ENCODE peak calls at places on chromosomes 7 and 10, in five cellular contexts. One of them, this sample, is unnamed.

GRCh38 chr7:92667816-92668540 is 77.8 kb upstream of the FAM133B start:
- DNase-seq in fibroblast of lung: peak
- DNase-seq in transverse colon: no peak
- DNase-seq in cardiac fibroblast: no peak
- DNase-seq in ascending aorta: no peak
- DNase-seq in this sample: no peak

GRCh38 chr10:110822708-110823291 is 48.9 kb upstream of the PDCD4 start:
- DNase-seq in fibroblast of lung: no peak
- DNase-seq in ascending aorta: no peak
- DNase-seq in cardiac fibroblast: no peak
- DNase-seq in transverse colon: no peak
- DNase-seq in this sample: no peak

GRCh38 chr7:77831953-77832352 is 33.4 kb downstream of the PHTF2 start:
- DNase-seq in fibroblast of lung: no peak
- DNase-seq in transverse colon: no peak
- DNase-seq in cardiac fibroblast: no peak
- DNase-seq in ascending aorta: no peak
- DNase-seq in this sample: no peak

GRCh38 chr10:86257683-86258082 is 108.9 kb downstream of the GRID1 start:
- DNase-seq in cardiac fibroblast: no peak
- DNase-seq in fibroblast of lung: no peak
- DNase-seq in transverse colon: no peak
- DNase-seq in ascending aorta: no peak
- DNase-seq in this sample: no peak

GRCh38 chr10:62735464-62736188 is 68.9 kb upstream of the ADO start:
- DNase-seq in ascending aorta: no peak
- DNase-seq in fibroblast of lung: peak
- DNase-seq in cardiac fibroblast: peak
- DNase-seq in transverse colon: no peak
- DNase-seq in this sample: peak

GRCh38 chr10:50908366-50908765 is 22.9 kb upstream of the A1CF start:
- DNase-seq in ascending aorta: no peak
- DNase-seq in transverse colon: no peak
- DNase-seq in fibroblast of lung: no peak
- DNase-seq in cardiac fibroblast: no peak
- DNase-seq in this sample: no peak

GRCh38 chr10:27512548-27512947 is 8.4 kb downstream of the RAB18 start:
- DNase-seq in ascending aorta: no peak
- DNase-seq in cardiac fibroblast: no peak
- DNase-seq in fibroblast of lung: peak
- DNase-seq in transverse colon: no peak
- DNase-seq in this sample: no peak

GRCh38 chr10:121927841-121928527 is at the start of gene ATE1:
- DNase-seq in fibroblast of lung: peak
- DNase-seq in ascending aorta: peak
- DNase-seq in transverse colon: peak
- DNase-seq in cardiac fibroblast: peak
- DNase-seq in this sample: peak

GRCh38 chr7:30032310-30033125 is 4.3 kb downstream of the PLEKHA8 start:
- DNase-seq in fibroblast of lung: peak
- DNase-seq in cardiac fibroblast: peak
- DNase-seq in ascending aorta: no peak
- DNase-seq in transverse colon: no peak
- DNase-seq in this sample: no peak

GRCh38 chr7:435518-436366 is 83.9 kb downstream of the PDGFA start:
- DNase-seq in transverse colon: peak
- DNase-seq in cardiac fibroblast: no peak
- DNase-seq in fibroblast of lung: peak
- DNase-seq in ascending aorta: no peak
- DNase-seq in this sample: no peak

GRCh38 chr10:13340068-13340467 is 8.0 kb downstream of the SEPHS1 start:
- DNase-seq in transverse colon: no peak
- DNase-seq in fibroblast of lung: no peak
- DNase-seq in cardiac fibroblast: no peak
- DNase-seq in ascending aorta: no peak
- DNase-seq in this sample: no peak

GRCh38 chr7:44735403-44736165 is 13.1 kb upstream of the ZMIZ2 start:
- DNase-seq in fibroblast of lung: peak
- DNase-seq in ascending aorta: no peak
- DNase-seq in transverse colon: no peak
- DNase-seq in cardiac fibroblast: peak
- DNase-seq in this sample: peak

GRCh38 chr10:33335800-33336605 is 1.5 kb upstream of the NRP1 start:
- DNase-seq in fibroblast of lung: peak
- DNase-seq in transverse colon: peak
- DNase-seq in ascending aorta: no peak
- DNase-seq in cardiac fibroblast: peak
- DNase-seq in this sample: peak

GRCh38 chr10:119677126-119677525 is 25.9 kb downstream of the BAG3 start:
- DNase-seq in ascending aorta: no peak
- DNase-seq in transverse colon: no peak
- DNase-seq in fibroblast of lung: no peak
- DNase-seq in cardiac fibroblast: no peak
- DNase-seq in this sample: no peak

GRCh38 chr7:134457166-134457565 is 1.7 kb downstream of the AKR1B1 start:
- DNase-seq in transverse colon: no peak
- DNase-seq in cardiac fibroblast: no peak
- DNase-seq in ascending aorta: no peak
- DNase-seq in fibroblast of lung: no peak
- DNase-seq in this sample: no peak

GRCh38 chr10:68560916-68561691 is 967 bp downstream of the TET1 start:
- DNase-seq in transverse colon: peak
- DNase-seq in fibroblast of lung: peak
- DNase-seq in ascending aorta: no peak
- DNase-seq in cardiac fibroblast: peak
- DNase-seq in this sample: peak

DNA sequence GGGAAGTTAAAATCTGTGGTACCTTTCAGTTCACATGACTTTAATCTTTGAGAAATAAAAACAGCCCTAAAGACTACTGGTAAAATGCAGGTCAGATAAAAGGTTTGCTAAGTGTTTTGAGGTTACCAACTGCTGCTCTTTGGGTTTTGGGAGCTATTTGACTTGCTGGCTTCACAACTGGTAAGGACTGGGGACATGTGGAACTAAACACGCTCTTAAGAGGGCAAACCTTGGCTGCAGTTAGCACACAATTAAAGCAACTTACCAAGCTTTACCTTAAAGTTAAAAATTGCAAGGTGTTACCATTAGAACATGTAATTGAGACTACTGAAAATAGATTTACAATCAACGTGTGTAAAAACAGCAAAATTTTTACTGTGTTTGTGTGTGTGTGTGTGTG is 220.2 kb downstream of the PHF14 start:
- DNase-seq in ascending aorta: no peak
- DNase-seq in cardiac fibroblast: no peak
- DNase-seq in fibroblast of lung: no peak
- DNase-seq in transverse colon: no peak
- DNase-seq in this sample: no peak
- TF ChIP-seq CTCF in ascending aorta: no peak
- TF ChIP-seq CTCF in cardiac fibroblast: no peak
- TF ChIP-seq CTCF in fibroblast of lung: no peak
- TF ChIP-seq CTCF in transverse colon: no peak
- TF ChIP-seq CTCF in this sample: no peak

GRCh38 chr10:3693031-3693714 is 91.8 kb downstream of the KLF6 start:
- DNase-seq in fibroblast of lung: peak
- DNase-seq in transverse colon: no peak
- DNase-seq in cardiac fibroblast: peak
- DNase-seq in ascending aorta: no peak
- DNase-seq in this sample: no peak
- TF ChIP-seq CTCF in fibroblast of lung: no peak
- TF ChIP-seq CTCF in transverse colon: no peak
- TF ChIP-seq CTCF in cardiac fibroblast: no peak
- TF ChIP-seq CTCF in ascending aorta: no peak
- TF ChIP-seq CTCF in this sample: no peak

DNA sequence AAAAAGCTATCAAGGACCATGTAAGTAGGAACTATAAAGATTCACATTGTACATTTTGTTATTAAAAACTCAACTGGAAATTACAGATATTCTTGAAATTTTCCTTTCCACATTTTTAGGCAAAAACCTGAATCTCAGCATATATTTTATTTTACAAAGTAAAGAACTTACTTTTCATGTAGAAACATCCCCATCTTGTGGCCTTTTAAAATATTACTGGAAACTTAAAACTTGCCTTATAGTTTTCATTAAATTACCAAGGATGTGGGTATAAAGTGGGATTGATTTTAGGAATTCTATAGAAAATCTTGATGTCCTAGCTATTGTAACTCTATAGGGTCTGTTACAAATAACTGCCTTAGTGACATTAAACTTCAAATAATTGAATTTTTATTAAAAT is 10.6 kb downstream of the DBF4 start:
- DNase-seq in ascending aorta: no peak
- DNase-seq in transverse colon: no peak
- DNase-seq in cardiac fibroblast: peak
- DNase-seq in fibroblast of lung: peak
- DNase-seq in this sample: peak
- TF ChIP-seq CTCF in ascending aorta: peak
- TF ChIP-seq CTCF in transverse colon: peak
- TF ChIP-seq CTCF in cardiac fibroblast: peak
- TF ChIP-seq CTCF in fibroblast of lung: no peak
- TF ChIP-seq CTCF in this sample: no peak

GRCh38 chr10:78199759-78200158 is 166.1 kb downstream of the RPS24 start:
- DNase-seq in ascending aorta: no peak
- DNase-seq in fibroblast of lung: no peak
- DNase-seq in transverse colon: no peak
- DNase-seq in cardiac fibroblast: no peak
- DNase-seq in this sample: no peak
- TF ChIP-seq CTCF in ascending aorta: no peak
- TF ChIP-seq CTCF in fibroblast of lung: no peak
- TF ChIP-seq CTCF in transverse colon: no peak
- TF ChIP-seq CTCF in cardiac fibroblast: no peak
- TF ChIP-seq CTCF in this sample: no peak

GRCh38 chr10:125700355-125700911 is 17.5 kb upstream of the TEX36 start:
- DNase-seq in fibroblast of lung: no peak
- DNase-seq in transverse colon: no peak
- DNase-seq in cardiac fibroblast: peak
- DNase-seq in ascending aorta: no peak
- DNase-seq in this sample: peak
- TF ChIP-seq CTCF in fibroblast of lung: no peak
- TF ChIP-seq CTCF in transverse colon: no peak
- TF ChIP-seq CTCF in cardiac fibroblast: no peak
- TF ChIP-seq CTCF in ascending aorta: no peak
- TF ChIP-seq CTCF in this sample: no peak

GRCh38 chr7:14752301-14752700 is 150.2 kb downstream of the DGKB start:
- DNase-seq in ascending aorta: no peak
- DNase-seq in cardiac fibroblast: no peak
- DNase-seq in fibroblast of lung: no peak
- DNase-seq in transverse colon: no peak
- DNase-seq in this sample: no peak
- TF ChIP-seq CTCF in ascending aorta: no peak
- TF ChIP-seq CTCF in cardiac fibroblast: no peak
- TF ChIP-seq CTCF in fibroblast of lung: no peak
- TF ChIP-seq CTCF in transverse colon: no peak
- TF ChIP-seq CTCF in this sample: no peak

DNA sequence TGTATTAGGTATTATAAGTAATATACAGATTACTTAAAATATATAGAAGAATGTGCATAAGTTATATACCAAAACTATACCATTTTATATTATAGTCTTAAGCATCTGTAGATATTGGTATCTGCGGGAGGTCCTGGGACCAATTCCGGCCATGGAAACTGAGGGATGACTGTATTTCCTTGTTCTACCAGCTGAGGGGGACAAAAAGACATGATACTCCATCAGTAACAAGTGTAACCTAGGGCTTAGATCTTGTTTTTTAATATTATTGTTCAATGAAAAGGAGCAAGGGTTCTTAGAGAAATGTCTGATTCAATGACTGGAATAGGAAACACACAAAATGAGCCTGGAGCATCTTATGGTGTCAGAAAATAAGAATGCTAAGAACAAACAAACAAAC is 752.5 kb downstream of the CCSER2 start:
- DNase-seq in transverse colon: no peak
- DNase-seq in cardiac fibroblast: no peak
- DNase-seq in fibroblast of lung: no peak
- DNase-seq in ascending aorta: no peak
- DNase-seq in this sample: no peak
- TF ChIP-seq CTCF in transverse colon: no peak
- TF ChIP-seq CTCF in cardiac fibroblast: no peak
- TF ChIP-seq CTCF in fibroblast of lung: no peak
- TF ChIP-seq CTCF in ascending aorta: no peak
- TF ChIP-seq CTCF in this sample: no peak

DNA sequence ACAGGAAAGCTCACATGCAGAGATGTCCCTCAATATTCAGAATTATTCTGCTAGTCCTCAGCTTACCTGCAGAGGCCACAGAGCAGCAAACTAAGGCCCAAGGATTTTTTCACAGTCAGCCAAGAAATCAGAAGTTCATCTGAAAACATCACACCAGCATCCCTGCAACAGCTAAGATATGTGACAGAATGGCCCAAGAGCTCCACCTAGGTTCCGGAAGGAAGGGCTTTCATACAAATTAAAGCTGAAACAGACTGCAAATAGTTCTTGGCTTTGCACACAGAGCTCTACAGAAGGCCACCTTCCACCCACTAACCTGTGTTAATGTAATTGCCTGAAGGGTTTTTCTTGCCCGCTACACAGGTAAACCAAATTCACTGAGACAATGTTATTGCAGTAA is 438.8 kb upstream of the C7orf33 start:
- DNase-seq in ascending aorta: no peak
- DNase-seq in cardiac fibroblast: no peak
- DNase-seq in transverse colon: no peak
- DNase-seq in fibroblast of lung: no peak
- DNase-seq in this sample: no peak
- TF ChIP-seq CTCF in ascending aorta: no peak
- TF ChIP-seq CTCF in cardiac fibroblast: no peak
- TF ChIP-seq CTCF in transverse colon: no peak
- TF ChIP-seq CTCF in fibroblast of lung: no peak
- TF ChIP-seq CTCF in this sample: no peak

GRCh38 chr10:97067716-97068391 is 117.9 kb downstream of the SLIT1 start:
- DNase-seq in fibroblast of lung: no peak
- DNase-seq in cardiac fibroblast: no peak
- DNase-seq in transverse colon: no peak
- DNase-seq in ascending aorta: no peak
- DNase-seq in this sample: peak
- TF ChIP-seq CTCF in fibroblast of lung: no peak
- TF ChIP-seq CTCF in cardiac fibroblast: no peak
- TF ChIP-seq CTCF in transverse colon: no peak
- TF ChIP-seq CTCF in ascending aorta: no peak
- TF ChIP-seq CTCF in this sample: no peak

DNA sequence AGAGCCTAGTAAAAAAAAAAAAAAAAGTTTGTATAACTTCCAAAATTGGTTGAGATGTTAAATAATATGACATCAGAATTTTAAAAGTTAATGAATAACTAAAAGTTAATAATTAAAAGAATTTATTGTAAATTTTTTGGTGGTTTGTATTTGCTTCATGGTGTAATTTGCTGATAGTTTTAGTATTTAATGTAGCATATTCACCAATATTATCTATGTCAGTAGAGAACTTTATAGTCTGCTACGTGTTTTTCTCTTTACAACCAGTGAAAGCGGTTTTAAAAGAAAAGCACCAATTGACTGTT is 51.8 kb upstream of the STEAP4 start:
- DNase-seq in fibroblast of lung: no peak
- DNase-seq in cardiac fibroblast: no peak
- DNase-seq in ascending aorta: no peak
- DNase-seq in transverse colon: no peak
- DNase-seq in this sample: no peak
- TF ChIP-seq CTCF in fibroblast of lung: no peak
- TF ChIP-seq CTCF in cardiac fibroblast: no peak
- TF ChIP-seq CTCF in ascending aorta: no peak
- TF ChIP-seq CTCF in transverse colon: no peak
- TF ChIP-seq CTCF in this sample: no peak